ENCODE peak calls at places on chromosomes 6 and 20, in five cellular contexts. D, Y, B, M and P are unnamed samples.

GRCh38 chr6:140401666-140402255 is 1027.3 kb upstream of the CITED2 start:
- DNase-seq in D (no peak), Y (no peak), B (no peak), M (no peak), P (no peak)

GRCh38 chr6:43355862-43356590 is 13.4 kb downstream of the ZNF318 start:
- DNase-seq in D (no peak), Y (peak; percentile 64), B (no peak), M (no peak), P (peak; percentile 16)

GRCh38 chr20:56554869-56555268 is 21.8 kb downstream of the FAM209B start:
- DNase-seq in D (peak; percentile 83), Y (peak; percentile 92), B (peak; percentile 61), M (no peak), P (no peak)

GRCh38 chr20:47576516-47577033 is 74.9 kb downstream of the NCOA3 start:
- DNase-seq in D (peak; percentile 46), Y (peak; percentile 97), B (no peak), M (no peak), P (peak; percentile 72)

GRCh38 chr6:136921521-136921935 is 573 bp upstream of the SLC35D3 start:
- DNase-seq in D (no peak), Y (no peak), B (no peak), M (peak; percentile 65), P (peak; percentile 85)

GRCh38 chr6:27834879-27835549 is 77.2 kb downstream of the OR2B2 start:
- DNase-seq in D (no peak), Y (no peak), B (no peak), M (no peak), P (no peak)

GRCh38 chr6:71537717-71538116 is 249.1 kb downstream of the OGFRL1 start:
- DNase-seq in D (no peak), Y (no peak), B (no peak), M (no peak), P (no peak)

GRCh38 chr20:12051206-12052163 is 133.8 kb downstream of the BTBD3 start:
- DNase-seq in D (no peak), Y (no peak), B (no peak), M (no peak), P (no peak)

DNA sequence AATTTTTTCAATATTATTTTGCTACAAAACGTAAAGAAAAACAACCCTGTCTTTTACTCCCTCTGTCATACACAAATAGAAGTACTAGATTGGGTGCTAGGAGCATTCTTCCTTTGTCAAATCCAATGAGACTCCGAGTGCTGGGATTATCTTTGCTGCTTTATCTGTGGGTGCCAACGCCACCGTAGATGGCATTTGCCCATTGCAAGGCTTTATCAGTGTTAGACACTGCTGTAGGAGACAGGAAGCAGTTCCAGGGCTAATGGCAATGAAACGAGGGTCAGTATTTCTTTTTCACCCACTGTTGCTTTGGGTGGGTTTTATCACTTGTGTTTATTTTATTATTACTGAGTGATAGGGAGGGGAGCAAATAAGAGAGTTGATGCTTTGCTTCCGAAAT is 87.0 kb upstream of the LAMP5 start:
- DNase-seq in D (no peak), Y (no peak), B (no peak), M (no peak), P (peak; percentile 9)
- TF ChIP-seq SIN3A in D (no peak), Y (no peak), B (no peak), M (no peak), P (no peak)

GRCh38 chr20:40980828-40981310 is 47.8 kb upstream of the TOP1 start:
- DNase-seq in D (no peak), Y (no peak), B (no peak), M (peak; percentile 17), P (no peak)

GRCh38 chr20:40979247-40979646 is 49.4 kb upstream of the TOP1 start:
- DNase-seq in D (no peak), Y (no peak), B (no peak), M (peak; percentile 13), P (no peak)

GRCh38 chr20:40980106-40980827 is 48.4 kb upstream of the TOP1 start:
- DNase-seq in D (peak; percentile 83), Y (no peak), B (no peak), M (peak; percentile 16), P (no peak)

GRCh38 chr20:40978761-40979160 is 49.9 kb upstream of the TOP1 start:
- DNase-seq in D (no peak), Y (no peak), B (no peak), M (peak; percentile 13), P (no peak)

GRCh38 chr20:40977218-40977617 is 51.4 kb upstream of the TOP1 start:
- DNase-seq in D (no peak), Y (no peak), B (no peak), M (no peak), P (no peak)
- TF ChIP-seq SIN3A in D (no peak), Y (no peak), B (no peak), M (no peak), P (no peak)

DNA sequence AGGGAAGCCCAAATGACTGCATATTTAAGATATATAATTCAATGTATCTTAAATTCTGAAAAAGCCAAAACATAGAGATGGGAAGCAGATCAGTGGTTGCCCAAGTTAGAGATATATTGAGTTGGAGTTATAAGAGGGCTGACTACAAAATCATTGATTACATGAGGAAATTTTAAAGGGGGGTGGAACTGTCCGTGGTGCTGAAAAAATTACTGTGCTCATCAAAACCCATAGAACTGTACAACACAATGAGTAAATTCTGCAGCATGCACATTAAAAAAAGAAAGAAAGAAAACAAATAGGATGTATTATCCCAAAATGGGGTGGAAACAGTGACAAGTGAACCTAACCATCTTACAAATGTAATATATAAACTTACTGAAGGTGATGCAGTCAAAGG is 100.9 kb downstream of the FUT9 start:
- DNase-seq in D (no peak), Y (no peak), B (no peak), M (no peak), P (no peak)
- TF ChIP-seq SIN3A in D (no peak), Y (no peak), B (no peak), M (no peak), P (no peak)

GRCh38 chr6:100202417-100203194 is 208.6 kb upstream of the MCHR2 start:
- DNase-seq in D (no peak), Y (no peak), B (no peak), M (no peak), P (no peak)

GRCh38 chr6:100203391-100203790 is 209.4 kb upstream of the MCHR2 start:
- DNase-seq in D (no peak), Y (no peak), B (no peak), M (no peak), P (no peak)
- TF ChIP-seq SIN3A in D (no peak), Y (no peak), B (no peak), M (no peak), P (no peak)